ENCODE peak calls at places on chromosomes 11 and 22, in five cellular contexts. E, Q, P, T and G are unnamed samples.
A peak's percentile ranks its signal among the peaks of the same experiment; 100 is the strongest.

GRCh38 chr22:49997221-49997599 is 15.4 kb downstream of the IL17REL start:
- DNase-seq in E (no peak), Q (no peak), P (no peak), T (no peak), G (no peak)

GRCh38 chr11:68337399-68337835 is 25.0 kb downstream of the LRP5 start:
- DNase-seq in E (no peak), Q (no peak), P (no peak), T (peak; percentile 77), G (no peak)

GRCh38 chr11:74443071-74443864 is 24.1 kb downstream of the KCNE3 start:
- DNase-seq in E (no peak), Q (no peak), P (no peak), T (no peak), G (no peak)

GRCh38 chr11:79902493-79902892 is 461.7 kb upstream of the TENM4 start:
- DNase-seq in E (no peak), Q (no peak), P (no peak), T (no peak), G (no peak)

GRCh38 chr11:38937709-38938108 is 2339.7 kb upstream of the RAG2 start:
- DNase-seq in E (no peak), Q (no peak), P (no peak), T (no peak), G (no peak)

GRCh38 chr11:33869511-33870422 is 22.1 kb downstream of the LMO2 start:
- DNase-seq in E (no peak), Q (no peak), P (peak; percentile 15), T (no peak), G (no peak)

GRCh38 chr11:33735426-33736147 is 636 bp downstream of the CD59 start:
- DNase-seq in E (no peak), Q (peak; percentile 24), P (peak; percentile 85), T (no peak), G (no peak)

GRCh38 chr22:20142711-20143621 is 7.9 kb downstream of the CCDC188 start:
- DNase-seq in E (no peak), Q (no peak), P (no peak), T (no peak), G (no peak)

GRCh38 chr11:116896211-116896610 is 58.8 kb upstream of the APOA1 start:
- DNase-seq in E (no peak), Q (no peak), P (no peak), T (no peak), G (no peak)

GRCh38 chr11:64556721-64557250 is 34.2 kb upstream of the SLC22A12 start:
- DNase-seq in E (no peak), Q (no peak), P (no peak), T (no peak), G (no peak)

GRCh38 chr11:2772544-2773031 is 72.8 kb upstream of the KCNQ1OT1 start:
- DNase-seq in E (no peak), Q (no peak), P (peak; percentile 94), T (no peak), G (no peak)

GRCh38 chr22:37314315-37315046 is 32.2 kb downstream of the CYTH4 start:
- DNase-seq in E (no peak), Q (peak; percentile 44), P (no peak), T (no peak), G (no peak)

GRCh38 chr22:34943830-34944229 is 122.1 kb upstream of the ISX start:
- DNase-seq in E (no peak), Q (no peak), P (no peak), T (no peak), G (no peak)

GRCh38 chr11:6413791-6414231 is 5.1 kb downstream of the APBB1 start:
- DNase-seq in E (no peak), Q (no peak), P (no peak), T (no peak), G (no peak)

GRCh38 chr11:86515297-86516094 is 140.8 kb downstream of the CCDC81 start:
- DNase-seq in E (peak; percentile 57), Q (no peak), P (no peak), T (peak; percentile 80), G (no peak)

GRCh38 chr11:14700593-14700992 is 57.0 kb downstream of the PDE3B start:
- DNase-seq in E (no peak), Q (no peak), P (peak; percentile 39), T (no peak), G (no peak)

GRCh38 chr11:56932572-56933235 is 56.0 kb upstream of the OR5AK2 start:
- DNase-seq in E (no peak), Q (no peak), P (no peak), T (peak; percentile 93), G (no peak)

DNA sequence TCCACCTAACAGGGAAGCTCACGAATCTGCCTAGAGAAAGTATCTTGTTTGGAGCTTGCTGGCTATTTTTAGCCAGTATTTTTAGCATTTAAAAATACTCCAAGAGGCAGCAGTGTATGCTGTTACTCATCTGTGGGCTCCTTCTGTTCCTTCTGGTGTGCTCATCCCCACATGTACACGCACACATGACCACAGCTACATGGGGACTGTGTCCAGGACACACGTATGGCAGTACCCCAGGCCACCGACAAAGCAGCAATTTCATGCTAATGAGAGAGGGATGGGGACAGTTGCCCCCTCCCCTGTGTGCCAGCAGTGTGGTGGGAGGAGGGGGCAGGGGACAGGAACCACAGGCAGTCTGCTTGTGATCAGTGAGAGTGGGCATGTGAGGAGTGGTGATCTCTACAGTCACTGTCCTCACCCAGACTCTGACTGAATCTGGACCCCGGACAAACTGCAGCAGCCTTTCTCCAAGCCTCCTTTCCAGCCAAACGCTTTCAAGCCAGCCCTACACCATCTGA is 16.4 kb downstream of the USP2 start:
- DNase-seq in E (no peak), Q (no peak), P (no peak), T (no peak), G (no peak)
- H3K4me3 ChIP-seq in E (no peak overlapping the region), Q (no peak overlapping the region), P (no peak overlapping the region), T (no peak overlapping the region), G (no peak overlapping the region)

DNA sequence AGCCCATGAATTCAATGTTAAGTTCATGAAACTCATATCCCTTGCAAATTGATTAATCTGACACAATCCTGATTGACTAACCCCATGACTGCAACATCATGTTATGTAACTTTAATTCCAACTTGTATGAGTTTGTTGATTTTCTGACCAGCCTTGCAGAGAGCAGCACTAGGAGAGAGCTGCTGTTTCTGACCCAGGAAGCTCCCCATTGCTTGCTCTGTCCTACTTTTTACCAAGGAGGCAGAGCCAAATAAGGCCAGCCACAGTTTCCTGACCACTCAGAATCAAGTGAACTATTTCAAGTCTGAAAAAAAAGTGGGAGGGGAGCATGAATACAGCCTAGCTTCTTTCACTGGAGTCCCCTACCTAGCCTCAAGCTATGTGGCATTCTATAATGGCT is 13.2 kb downstream of the MPZL3 start:
- DNase-seq in E (no peak), Q (no peak), P (no peak), T (no peak), G (no peak)
- H3K27me3 ChIP-seq in E (peaks cover 8% of the 10 kb centered on the region), Q (no peaks in the 10 kb centered on the region), P (no peaks in the 10 kb centered on the region), T (no peaks in the 10 kb centered on the region), G (no peaks in the 10 kb centered on the region)

DNA sequence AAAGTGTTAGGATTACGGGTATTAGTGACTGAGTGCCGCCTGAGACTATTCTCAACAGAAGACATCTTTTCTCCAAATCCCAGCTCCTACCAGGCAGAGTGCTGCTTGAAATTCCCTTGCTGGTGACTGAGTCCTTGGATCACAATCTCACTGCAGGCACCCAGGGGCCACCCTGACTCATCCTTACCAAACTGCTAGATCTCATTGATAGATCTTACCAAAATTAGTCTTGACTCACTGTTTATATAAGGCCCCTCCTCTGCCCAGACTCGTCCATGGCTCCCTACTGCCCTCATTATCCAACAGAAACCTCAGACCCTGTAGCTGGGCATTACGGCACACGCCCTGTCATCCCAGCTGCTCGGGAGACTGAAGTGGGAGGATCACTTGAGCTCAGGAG is 14.7 kb downstream of the TBC1D10A start:
- DNase-seq in E (no peak), Q (no peak), P (no peak), T (peak; percentile 82), G (no peak)
- H3K4me3 ChIP-seq in E (no peak overlapping the region), Q (no peak overlapping the region), P (no peak overlapping the region), T (no peak overlapping the region), G (no peak overlapping the region)

DNA sequence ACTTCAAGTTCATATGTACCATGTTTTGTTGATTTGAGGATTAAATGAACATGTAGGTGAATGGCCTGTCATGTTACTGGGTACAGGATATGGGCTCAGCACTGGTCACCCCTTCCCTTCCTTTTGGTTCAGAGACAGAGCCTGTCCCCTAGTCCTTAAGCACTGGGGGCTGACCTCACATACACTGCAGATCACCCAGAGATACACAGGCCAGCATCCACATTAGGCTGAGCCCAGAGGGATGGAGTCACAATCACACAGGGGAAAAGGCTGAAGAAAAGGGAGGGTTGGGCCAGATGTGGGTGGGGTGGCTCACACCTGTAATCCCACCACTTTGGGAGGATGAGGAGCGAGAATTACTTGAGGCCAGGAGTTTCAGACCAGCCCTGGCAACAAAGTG is 62.3 kb downstream of the IGLL5 start:
- DNase-seq in E (no peak), Q (no peak), P (peak; percentile 2), T (no peak), G (no peak)
- H3K27me3 ChIP-seq in E (peaks cover 2% of the 10 kb centered on the region), Q (peaks cover 2% of the 10 kb centered on the region), P (no peaks in the 10 kb centered on the region), T (peaks cover 6% of the 10 kb centered on the region), G (no peaks in the 10 kb centered on the region)

GRCh38 chr22:36238348-36239149 is 778 bp downstream of the APOL2 start:
- DNase-seq in E (no peak), Q (no peak), P (peak; percentile 22), T (no peak), G (no peak)

GRCh38 chr22:36236338-36237319 is 2.7 kb downstream of the APOL2 start:
- DNase-seq in E (no peak), Q (no peak), P (no peak), T (no peak), G (no peak)

GRCh38 chr22:36237462-36238347 is 1.6 kb downstream of the APOL2 start:
- DNase-seq in E (no peak), Q (no peak), P (peak; percentile 60), T (no peak), G (no peak)

GRCh38 chr22:36239401-36240171 is at the start of gene APOL2:
- DNase-seq in E (peak; percentile 66), Q (peak; percentile 67), P (peak; percentile 96), T (peak; percentile 60), G (peak; percentile 70)

DNA sequence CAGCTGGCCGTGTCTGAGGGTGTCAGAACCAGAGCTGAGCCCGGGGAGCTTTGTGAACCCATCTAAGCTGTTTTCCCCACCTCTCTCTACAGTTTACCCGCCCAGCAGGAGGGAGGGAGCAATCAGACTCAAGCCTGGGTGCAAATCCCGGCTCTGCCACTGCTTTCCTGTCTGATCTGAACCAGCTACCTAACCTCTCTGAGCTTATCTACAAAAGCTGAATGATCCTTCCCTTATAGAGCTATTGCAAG is 252 bp downstream of the APOL2 start:
- DNase-seq in E (no peak), Q (no peak), P (no peak), T (no peak), G (no peak)
- H3K4me3 ChIP-seq in E (peak overlapping the region; percentile 61), Q (peak overlapping the region; percentile 82), P (peak overlapping the region; percentile 93), T (peak overlapping the region; percentile 51), G (peak overlapping the region; percentile 30)

DNA sequence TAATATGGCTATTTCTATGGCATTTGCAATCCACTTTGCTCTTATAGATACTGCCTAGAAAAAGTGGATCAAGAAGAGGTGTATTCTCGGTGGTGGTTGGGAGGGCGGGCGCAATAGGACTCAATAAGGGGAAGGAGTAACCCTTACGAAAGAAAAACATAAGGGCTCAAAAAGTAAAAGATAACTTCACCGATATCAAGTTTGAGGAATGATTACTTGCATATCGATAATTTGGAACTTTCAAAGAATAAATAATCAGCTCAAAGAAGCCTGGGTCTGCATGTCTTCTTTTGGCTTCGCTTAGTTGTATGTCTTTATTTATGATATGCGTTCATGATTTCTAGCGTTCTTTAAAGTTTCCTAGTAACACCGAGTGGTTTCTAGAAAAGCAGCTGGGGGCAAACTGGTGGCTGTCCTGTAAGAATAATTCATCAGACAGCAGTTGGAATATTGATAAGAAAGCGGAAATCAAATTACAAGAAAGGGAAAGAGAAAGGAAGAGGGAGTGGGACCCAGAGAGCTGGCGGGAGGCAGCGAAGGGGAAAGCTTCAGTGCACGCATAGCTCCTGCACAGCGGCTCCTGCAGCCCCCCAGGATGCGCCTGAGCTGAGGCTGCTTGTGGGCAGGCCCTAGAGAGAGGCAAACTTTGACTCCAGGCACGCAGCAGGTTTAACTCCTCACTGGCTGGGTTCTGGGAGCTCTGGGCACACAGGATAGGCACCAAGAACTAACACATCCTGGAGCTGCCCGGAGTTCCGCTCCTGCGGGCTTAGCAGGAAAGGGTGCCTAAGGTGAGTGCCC is 9.1 kb upstream of the FLI1 start:
- DNase-seq in E (no peak), Q (no peak), P (no peak), T (no peak), G (no peak)
- H3K27me3 ChIP-seq in E (peaks cover 43% of the 10 kb centered on the region), Q (peaks cover 12% of the 10 kb centered on the region), P (peaks cover 8% of the 10 kb centered on the region), T (peaks cover 75% of the 10 kb centered on the region), G (peaks cover 71% of the 10 kb centered on the region)